ENCODE peak calls at places on chromosome 11, in four cellular contexts. I, B, G and K are unnamed samples.

GRCh38 chr11:11876458-11876857 is 34.7 kb downstream of the USP47 start:
- DNase-seq in G (no peak), I (no peak), B (no peak), K (no peak)

GRCh38 chr11:118201966-118202365 is 22.8 kb downstream of the JAML start:
- DNase-seq in I (no peak), B (no peak), G (no peak), K (no peak)

GRCh38 chr11:17985517-17985916 is 27.3 kb downstream of the SERGEF start:
- DNase-seq in G (no peak), I (no peak), B (peak), K (peak)

GRCh38 chr11:66450610-66451009 is 12.0 kb upstream of the MRPL11 start:
- DNase-seq in G (no peak), B (no peak), I (no peak), K (no peak)

GRCh38 chr11:87290304-87290922 is 252.7 kb downstream of the TMEM135 start:
- DNase-seq in I (no peak), B (peak), G (no peak), K (peak)

GRCh38 chr11:32586576-32587190 is 3.1 kb downstream of the EIF3M start:
- DNase-seq in B (peak), I (no peak), G (no peak), K (peak)

GRCh38 chr11:88016392-88017020 is 158.7 kb downstream of the RAB38 start:
- DNase-seq in I (peak), B (peak), G (peak), K (peak)

GRCh38 chr11:12526789-12527188 is 147.4 kb upstream of the TEAD1 start:
- DNase-seq in B (peak), I (no peak), G (no peak), K (peak)

GRCh38 chr11:132137981-132138313 is 767.5 kb downstream of the NTM start:
- DNase-seq in G (no peak), B (no peak), I (no peak), K (no peak)

GRCh38 chr11:10975287-10975721 is 117.5 kb upstream of the ZBED5 start:
- DNase-seq in G (no peak), B (peak), I (no peak), K (no peak)

GRCh38 chr11:114063829-114064201 is 4.3 kb downstream of the ZBTB16 start:
- DNase-seq in G (no peak), B (no peak), I (no peak), K (no peak)

GRCh38 chr11:117825538-117826359 is 1.2 kb upstream of the FXYD2 start:
- DNase-seq in G (no peak), I (no peak), B (no peak), K (no peak)

GRCh38 chr11:19789840-19790710 is 77.4 kb downstream of the NAV2 start:
- DNase-seq in I (peak), B (peak), G (no peak), K (peak)

GRCh38 chr11:17892409-17892808 is 120.4 kb downstream of the SERGEF start:
- DNase-seq in G (no peak), I (no peak), B (no peak), K (no peak)

GRCh38 chr11:63537293-63538101 is 889 bp downstream of the PLAAT4 start:
- DNase-seq in G (no peak), B (peak), I (peak), K (no peak)
- TF ChIP-seq CTCF in G (no peak), B (no peak), I (no peak), K (no peak)

DNA sequence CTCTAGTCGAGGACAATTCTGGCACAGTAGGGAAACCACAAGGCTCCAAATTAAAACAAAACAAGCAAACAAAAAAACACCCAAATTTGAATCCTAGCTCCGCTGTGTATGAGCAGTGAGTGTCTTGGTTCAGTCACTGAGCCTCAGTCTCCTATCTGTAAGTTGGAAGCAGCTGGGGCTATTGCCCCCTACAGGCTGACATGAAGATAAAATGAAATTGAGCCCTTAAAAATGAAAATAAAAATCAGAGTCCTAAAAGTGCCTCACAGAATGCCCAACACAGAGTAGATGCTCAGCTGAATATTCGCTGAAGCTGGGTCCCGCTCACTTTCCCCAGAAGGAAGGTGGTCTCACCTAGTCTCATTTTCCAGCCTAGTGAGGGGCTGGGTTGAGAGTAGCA is 65.2 kb downstream of the PDE2A start:
- DNase-seq in I (no peak), B (peak), G (no peak), K (peak)
- TF ChIP-seq CTCF in I (peak), B (peak), G (peak), K (peak)

GRCh38 chr11:57712256-57713150 is at the start of gene TMX2:
- DNase-seq in B (peak), G (peak), I (peak), K (peak)
- TF ChIP-seq CTCF in B (no peak), G (no peak), I (no peak), K (no peak)

GRCh38 chr11:64718780-64719124 is 4.2 kb downstream of the NRXN2 start:
- DNase-seq in G (no peak), B (no peak), I (no peak), K (no peak)

GRCh38 chr11:64715756-64716470 is 7.1 kb downstream of the NRXN2 start:
- DNase-seq in G (no peak), B (no peak), I (no peak), K (no peak)

GRCh38 chr11:64716471-64717267 is 6.3 kb downstream of the NRXN2 start:
- DNase-seq in B (no peak), I (no peak), G (no peak), K (no peak)

GRCh38 chr11:64718084-64718779 is 4.8 kb downstream of the NRXN2 start:
- DNase-seq in B (no peak), I (no peak), G (no peak), K (no peak)

DNA sequence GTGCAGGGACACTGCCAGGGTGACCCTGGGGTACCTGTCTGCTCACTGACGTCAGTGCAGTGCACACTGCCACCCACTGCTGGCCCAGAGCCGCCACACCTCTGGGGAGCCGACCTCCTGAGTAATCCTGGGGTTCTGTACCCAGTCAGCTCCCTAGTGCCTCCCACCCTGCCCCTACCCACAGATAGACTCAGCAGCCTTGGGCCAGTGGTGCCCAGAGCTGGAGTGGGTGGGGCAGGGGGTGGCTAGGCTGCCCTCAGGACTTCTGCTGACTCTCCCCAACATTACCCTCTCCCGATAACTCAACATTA is 5.8 kb downstream of the NRXN2 start:
- DNase-seq in B (no peak), I (no peak), G (no peak), K (no peak)
- TF ChIP-seq CTCF in B (no peak), I (no peak), G (no peak), K (no peak)

GRCh38 chr11:34203377-34203801 is 98.0 kb downstream of the NAT10 start:
- DNase-seq in G (no peak), I (no peak), B (no peak), K (no peak)
- TF ChIP-seq CTCF in G (no peak), I (no peak), B (no peak), K (no peak)